ENCODE peak calls at places on chromosomes 6 and 20, in four cellular contexts. W is hepatocyte, Y is MM.1S, L is HCT116. S is an unnamed sample. For H3K9me2 and H3K27me3, the result is how much of the 10 kb centered on the place peaks cover.

GRCh38 chr6:119979862-119980261 is 630.3 kb upstream of the MAN1A1 start:
- DNase-seq in W (no peak), Y (peak), L (peak), S (no peak)

GRCh38 chr6:29733057-29733456 is 9.8 kb downstream of the HLA-F start:
- DNase-seq in W (no peak), Y (peak), L (no peak), S (no peak)

GRCh38 chr6:128172752-128173151 is 271.9 kb upstream of the THEMIS start:
- DNase-seq in W (no peak), Y (no peak), L (no peak), S (no peak)

GRCh38 chr6:1831030-1831429 is 221.3 kb downstream of the FOXC1 start:
- DNase-seq in W (no peak), Y (no peak), L (no peak), S (no peak)

GRCh38 chr6:168061269-168062210 is 17.5 kb downstream of the FRMD1 start:
- DNase-seq in W (no peak), Y (no peak), L (no peak), S (no peak)

GRCh38 chr6:39402239-39402751 is 79.8 kb upstream of the KCNK16 start:
- DNase-seq in W (no peak), Y (no peak), L (no peak), S (no peak)

GRCh38 chr6:149259753-149260152 is 57.8 kb upstream of the TAB2 start:
- DNase-seq in W (no peak), Y (no peak), L (no peak), S (no peak)

GRCh38 chr6:169188051-169188863 is 65.4 kb downstream of the THBS2 start:
- DNase-seq in W (no peak), Y (no peak), L (no peak), S (no peak)

GRCh38 chr6:108242259-108242658 is 18.6 kb downstream of the SNX3 start:
- DNase-seq in W (no peak), Y (no peak), L (no peak), S (no peak)

GRCh38 chr20:48828734-48829460 is 1.1 kb upstream of the PREX1 start:
- DNase-seq in W (no peak), Y (no peak), L (no peak), S (no peak)

GRCh38 chr6:131164506-131164905 is 29.2 kb downstream of the AKAP7 start:
- DNase-seq in W (no peak), Y (no peak), L (no peak), S (no peak)

GRCh38 chr6:29831776-29832175 is 4.2 kb downstream of the HLA-G start:
- DNase-seq in W (no peak), Y (no peak), L (no peak), S (peak)

GRCh38 chr6:77245026-77245425 is 218.3 kb downstream of the HTR1B start:
- DNase-seq in W (no peak), Y (no peak), L (no peak), S (no peak)

GRCh38 chr6:158894192-158894591 is 75.0 kb upstream of the EZR start:
- DNase-seq in W (peak), Y (no peak), L (peak), S (peak)

GRCh38 chr6:159878341-159878740 is 12.4 kb upstream of the MAS1 start:
- DNase-seq in W (no peak), Y (no peak), L (no peak), S (no peak)

DNA sequence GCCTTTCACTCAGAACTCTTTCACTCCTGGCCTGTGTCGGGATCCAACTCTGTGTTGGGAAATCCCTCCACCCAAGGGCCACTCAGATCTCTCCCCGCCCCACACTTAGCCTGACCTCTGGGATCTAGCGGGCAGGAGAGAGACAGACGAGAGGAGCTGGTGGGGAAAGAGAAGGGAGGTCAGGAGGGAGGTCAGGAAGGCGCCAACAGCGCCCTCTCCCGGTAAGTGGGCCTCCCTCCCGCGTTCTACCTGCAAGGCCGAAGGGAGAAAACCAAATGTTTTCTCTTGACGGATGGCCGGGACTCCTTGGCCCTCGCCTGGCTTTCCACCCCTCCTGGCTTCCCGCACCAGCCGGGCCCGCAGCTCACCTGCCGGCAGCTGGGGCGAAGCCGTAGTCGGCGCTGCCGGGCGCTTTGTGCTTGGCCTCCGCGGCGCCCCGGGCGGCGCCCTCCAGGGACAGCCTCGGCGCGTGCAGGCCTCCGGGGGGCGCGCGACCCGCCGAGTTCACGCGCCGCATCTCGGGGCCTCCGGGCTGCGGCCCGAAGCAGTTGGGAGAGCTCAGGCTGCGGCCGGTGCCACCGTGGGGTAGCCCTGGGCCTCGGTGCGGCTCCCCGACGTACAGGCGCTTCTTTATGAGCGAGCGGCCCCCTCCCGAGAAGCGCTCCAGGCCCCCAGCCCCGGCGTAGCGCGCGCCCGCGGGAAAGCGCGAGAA is 38.2 kb downstream of the C6orf132 start:
- DNase-seq in W (peak), Y (peak), L (no peak), S (no peak)
- TF ChIP-seq CTCF in W (peak), Y (peak), L (no peak), S (no peak)

GRCh38 chr6:44505751-44506150 is 118.2 kb downstream of the CDC5L start:
- DNase-seq in W (no peak), Y (no peak), L (no peak), S (no peak)

GRCh38 chr6:44504321-44504761 is 116.8 kb downstream of the CDC5L start:
- DNase-seq in W (no peak), Y (no peak), L (no peak), S (no peak)

GRCh38 chr6:44507014-44507413 is 119.5 kb downstream of the CDC5L start:
- DNase-seq in W (no peak), Y (no peak), L (no peak), S (no peak)

GRCh38 chr6:44500074-44500473 is 112.6 kb downstream of the CDC5L start:
- DNase-seq in W (no peak), Y (no peak), L (no peak), S (no peak)

GRCh38 chr6:44503471-44503870 is 116.0 kb downstream of the CDC5L start:
- DNase-seq in W (no peak), Y (no peak), L (no peak), S (no peak)
- H3K9me2 ChIP-seq in W (under half), Y (under half), L (under half), S (under half)

GRCh38 chr20:45191926-45192325 is 14.9 kb upstream of the SEMG1 start:
- DNase-seq in W (no peak), Y (no peak), L (no peak), S (no peak)
- H3K27me3 ChIP-seq in W (under half), Y (under half), L (under half), S (under half)

GRCh38 chr20:62413896-62414481 is 6.9 kb upstream of the CABLES2 start:
- DNase-seq in W (no peak), Y (no peak), L (no peak), S (no peak)
- TF ChIP-seq CTCF in W (no peak), Y (peak), L (no peak), S (peak)

GRCh38 chr6:89413006-89413400 is 930 bp upstream of the RRAGD start:
- DNase-seq in W (no peak), Y (no peak), L (no peak), S (peak)
- H3K9me2 ChIP-seq in W (under half), Y (under half), L (under half), S (under half)

DNA sequence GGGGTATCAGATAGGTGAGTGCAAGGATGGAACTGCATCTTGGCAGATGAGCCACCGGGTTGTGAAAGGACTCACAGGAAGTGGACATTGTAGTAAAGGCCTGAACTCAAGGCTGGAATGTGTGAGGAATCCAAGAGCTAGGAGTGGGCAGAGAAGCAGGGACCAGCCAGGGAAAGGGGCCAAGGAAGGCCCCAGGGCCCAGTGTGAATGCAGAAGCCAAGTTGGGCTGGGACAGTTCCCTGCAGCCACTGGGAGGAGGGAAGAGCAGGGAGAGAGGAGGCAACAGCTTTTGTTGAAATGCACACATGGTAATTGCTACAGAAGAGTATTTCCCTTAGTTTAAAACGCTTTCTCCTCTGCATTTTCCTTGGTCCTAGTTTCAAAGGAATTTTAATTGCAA is 34.6 kb downstream of the CDH22 start:
- DNase-seq in W (no peak), Y (no peak), L (no peak), S (no peak)
- H3K27me3 ChIP-seq in W (half or more), Y (half or more), L (under half), S (half or more)

GRCh38 chr6:161444464-161444863 is 170.6 kb upstream of the AGPAT4 start:
- DNase-seq in W (no peak), Y (no peak), L (no peak), S (no peak)
- TF ChIP-seq CTCF in W (peak), Y (no peak), L (no peak), S (no peak)

DNA sequence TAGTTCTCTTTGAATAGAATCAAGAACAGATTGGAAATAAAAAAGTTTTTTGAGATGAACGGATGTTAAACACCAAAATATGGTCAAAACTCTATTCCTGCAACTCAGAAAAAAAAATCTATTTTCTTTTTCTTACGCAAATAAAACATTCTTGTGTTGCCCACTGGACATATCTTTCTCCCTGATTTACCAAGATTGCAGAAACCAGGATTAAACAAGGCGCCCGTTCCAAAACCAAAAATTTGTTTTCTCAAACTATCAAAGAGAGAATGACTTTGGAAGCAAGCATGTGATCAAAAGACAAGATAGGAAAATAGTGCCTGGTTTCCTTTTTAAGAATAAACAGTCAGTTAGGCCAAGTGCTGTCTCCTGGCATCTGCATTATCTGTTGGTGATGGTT is 273.1 kb downstream of the CLIC5 start:
- DNase-seq in W (no peak), Y (no peak), L (no peak), S (no peak)
- H3K9me2 ChIP-seq in W (under half), Y (under half), L (under half), S (under half)

GRCh38 chr20:62980380-62980960 is 26.3 kb downstream of the BHLHE23 start:
- DNase-seq in W (no peak), Y (no peak), L (no peak), S (no peak)
- H3K27me3 ChIP-seq in W (under half), Y (half or more), L (under half), S (half or more)

S was measured in PC-9.